ENCODE peak calls at places on chromosomes 5 and 9, in eight cellular contexts. One of them, this sample, is unnamed.

GRCh38 chr9:97982719-97983523 is at the start of gene ANP32B:
- DNase-seq in cardiac muscle cell: peak; percentile 94
- DNase-seq in left ventricle myocardium inferior: peak; percentile 93
- DNase-seq in A549: peak; percentile 90
- DNase-seq in neural progenitor cell: peak; percentile 94
- DNase-seq in heart right ventricle: peak; percentile 90
- DNase-seq in CD8-positive, alpha-beta T cell: peak; percentile 94
- DNase-seq in psoas muscle: peak; percentile 95
- DNase-seq in this sample: peak; percentile 61

GRCh38 chr9:97889941-97890557 is 32.3 kb downstream of the TRMO start:
- DNase-seq in heart right ventricle: no peak
- DNase-seq in A549: peak; percentile 21
- DNase-seq in psoas muscle: no peak
- DNase-seq in neural progenitor cell: peak; percentile 67
- DNase-seq in CD8-positive, alpha-beta T cell: peak; percentile 77
- DNase-seq in cardiac muscle cell: peak; percentile 25
- DNase-seq in left ventricle myocardium inferior: no peak
- DNase-seq in this sample: no peak

GRCh38 chr9:133286523-133286922 is 11.5 kb upstream of the ABO start:
- DNase-seq in heart right ventricle: no peak
- DNase-seq in psoas muscle: no peak
- DNase-seq in left ventricle myocardium inferior: no peak
- DNase-seq in cardiac muscle cell: no peak
- DNase-seq in neural progenitor cell: no peak
- DNase-seq in A549: no peak
- DNase-seq in CD8-positive, alpha-beta T cell: no peak
- DNase-seq in this sample: no peak

GRCh38 chr5:180799902-180800801 is 2.5 kb downstream of the MGAT1 start:
- DNase-seq in heart right ventricle: no peak
- DNase-seq in A549: peak; percentile 25
- DNase-seq in psoas muscle: no peak
- DNase-seq in CD8-positive, alpha-beta T cell: no peak
- DNase-seq in left ventricle myocardium inferior: no peak
- DNase-seq in cardiac muscle cell: no peak
- DNase-seq in neural progenitor cell: no peak
- DNase-seq in this sample: no peak

GRCh38 chr5:107469485-107469884 is 201.3 kb downstream of the EFNA5 start:
- DNase-seq in CD8-positive, alpha-beta T cell: no peak
- DNase-seq in A549: peak; percentile 95
- DNase-seq in psoas muscle: no peak
- DNase-seq in neural progenitor cell: no peak
- DNase-seq in left ventricle myocardium inferior: no peak
- DNase-seq in heart right ventricle: no peak
- DNase-seq in cardiac muscle cell: no peak
- DNase-seq in this sample: peak; percentile 86

GRCh38 chr9:137294684-137295312 is 7.3 kb downstream of the NRARP start:
- DNase-seq in left ventricle myocardium inferior: no peak
- DNase-seq in neural progenitor cell: peak; percentile 44
- DNase-seq in cardiac muscle cell: no peak
- DNase-seq in psoas muscle: no peak
- DNase-seq in heart right ventricle: no peak
- DNase-seq in A549: no peak
- DNase-seq in CD8-positive, alpha-beta T cell: no peak
- DNase-seq in this sample: no peak

GRCh38 chr5:141839015-141839513 is 39.1 kb downstream of the PCDH1 start:
- DNase-seq in psoas muscle: no peak
- DNase-seq in neural progenitor cell: peak; percentile 50
- DNase-seq in left ventricle myocardium inferior: no peak
- DNase-seq in heart right ventricle: peak; percentile 60
- DNase-seq in cardiac muscle cell: no peak
- DNase-seq in A549: no peak
- DNase-seq in CD8-positive, alpha-beta T cell: no peak
- DNase-seq in this sample: no peak

GRCh38 chr5:9058161-9058560 is 487.7 kb downstream of the SEMA5A start:
- DNase-seq in cardiac muscle cell: no peak
- DNase-seq in neural progenitor cell: no peak
- DNase-seq in heart right ventricle: no peak
- DNase-seq in psoas muscle: no peak
- DNase-seq in A549: no peak
- DNase-seq in left ventricle myocardium inferior: no peak
- DNase-seq in CD8-positive, alpha-beta T cell: no peak
- DNase-seq in this sample: no peak

GRCh38 chr9:1005043-1005667 is 28.7 kb downstream of the DMRT3 start:
- DNase-seq in A549: peak; percentile 67
- DNase-seq in CD8-positive, alpha-beta T cell: no peak
- DNase-seq in cardiac muscle cell: peak; percentile 77
- DNase-seq in psoas muscle: no peak
- DNase-seq in neural progenitor cell: peak; percentile 61
- DNase-seq in heart right ventricle: peak; percentile 14
- DNase-seq in left ventricle myocardium inferior: no peak
- DNase-seq in this sample: peak; percentile 32

GRCh38 chr9:4850611-4851010 is 57.9 kb downstream of the RCL1 start:
- DNase-seq in A549: no peak
- DNase-seq in cardiac muscle cell: no peak
- DNase-seq in left ventricle myocardium inferior: no peak
- DNase-seq in neural progenitor cell: peak; percentile 17
- DNase-seq in heart right ventricle: no peak
- DNase-seq in psoas muscle: no peak
- DNase-seq in CD8-positive, alpha-beta T cell: no peak
- DNase-seq in this sample: no peak

GRCh38 chr9:93216072-93216364 is 32.1 kb downstream of the WNK2 start:
- DNase-seq in A549: no peak
- DNase-seq in heart right ventricle: no peak
- DNase-seq in psoas muscle: no peak
- DNase-seq in neural progenitor cell: no peak
- DNase-seq in left ventricle myocardium inferior: no peak
- DNase-seq in CD8-positive, alpha-beta T cell: no peak
- DNase-seq in cardiac muscle cell: no peak
- DNase-seq in this sample: no peak

GRCh38 chr9:99105152-99106043 is 485 bp downstream of the TGFBR1 start:
- DNase-seq in heart right ventricle: peak; percentile 73
- DNase-seq in neural progenitor cell: peak; percentile 85
- DNase-seq in psoas muscle: peak; percentile 90
- DNase-seq in cardiac muscle cell: peak; percentile 85
- DNase-seq in left ventricle myocardium inferior: peak; percentile 82
- DNase-seq in A549: peak; percentile 63
- DNase-seq in CD8-positive, alpha-beta T cell: peak; percentile 20
- DNase-seq in this sample: peak; percentile 54

GRCh38 chr5:57681942-57682341 is 199.3 kb upstream of the ACTBL2 start:
- DNase-seq in cardiac muscle cell: no peak
- DNase-seq in psoas muscle: no peak
- DNase-seq in CD8-positive, alpha-beta T cell: no peak
- DNase-seq in left ventricle myocardium inferior: no peak
- DNase-seq in neural progenitor cell: no peak
- DNase-seq in A549: no peak
- DNase-seq in heart right ventricle: no peak
- DNase-seq in this sample: peak; percentile 34

GRCh38 chr5:121624035-121624434 is 227.6 kb upstream of the FTMT start:
- DNase-seq in A549: no peak
- DNase-seq in left ventricle myocardium inferior: no peak
- DNase-seq in cardiac muscle cell: no peak
- DNase-seq in CD8-positive, alpha-beta T cell: no peak
- DNase-seq in psoas muscle: no peak
- DNase-seq in neural progenitor cell: no peak
- DNase-seq in heart right ventricle: no peak
- DNase-seq in this sample: no peak

GRCh38 chr5:54171645-54172384 is 138.6 kb downstream of the ARL15 start:
- DNase-seq in neural progenitor cell: no peak
- DNase-seq in psoas muscle: no peak
- DNase-seq in left ventricle myocardium inferior: no peak
- DNase-seq in CD8-positive, alpha-beta T cell: no peak
- DNase-seq in heart right ventricle: no peak
- DNase-seq in A549: no peak
- DNase-seq in cardiac muscle cell: no peak
- DNase-seq in this sample: peak; percentile 49

GRCh38 chr5:82349651-82350050 is 71.5 kb upstream of the RPS23 start:
- DNase-seq in psoas muscle: peak; percentile 66
- DNase-seq in cardiac muscle cell: peak; percentile 54
- DNase-seq in left ventricle myocardium inferior: no peak
- DNase-seq in CD8-positive, alpha-beta T cell: peak; percentile 20
- DNase-seq in neural progenitor cell: peak; percentile 68
- DNase-seq in A549: peak; percentile 16
- DNase-seq in heart right ventricle: no peak
- DNase-seq in this sample: no peak

GRCh38 chr5:40410231-40410861 is 269.4 kb upstream of the PTGER4 start:
- DNase-seq in CD8-positive, alpha-beta T cell: peak; percentile 69
- DNase-seq in A549: no peak
- DNase-seq in left ventricle myocardium inferior: no peak
- DNase-seq in psoas muscle: no peak
- DNase-seq in heart right ventricle: peak; percentile 32
- DNase-seq in neural progenitor cell: no peak
- DNase-seq in cardiac muscle cell: no peak
- DNase-seq in this sample: peak; percentile 74

GRCh38 chr9:131275332-131276106 is 791 bp downstream of the FAM78A start:
- DNase-seq in CD8-positive, alpha-beta T cell: no peak
- DNase-seq in psoas muscle: peak; percentile 85
- DNase-seq in heart right ventricle: peak; percentile 71
- DNase-seq in left ventricle myocardium inferior: peak; percentile 73
- DNase-seq in A549: no peak
- DNase-seq in neural progenitor cell: peak; percentile 76
- DNase-seq in cardiac muscle cell: peak; percentile 76
- DNase-seq in this sample: no peak

GRCh38 chr9:112751059-112751795 is 667 bp downstream of the SNX30 start:
- DNase-seq in A549: peak; percentile 46
- DNase-seq in psoas muscle: peak; percentile 60
- DNase-seq in neural progenitor cell: peak; percentile 83
- DNase-seq in heart right ventricle: peak; percentile 21
- DNase-seq in left ventricle myocardium inferior: peak; percentile 33
- DNase-seq in CD8-positive, alpha-beta T cell: peak; percentile 51
- DNase-seq in cardiac muscle cell: peak; percentile 69
- DNase-seq in this sample: peak; percentile 73

GRCh38 chr9:18235181-18235908 is 238.6 kb upstream of the ADAMTSL1 start:
- DNase-seq in left ventricle myocardium inferior: no peak
- DNase-seq in A549: no peak
- DNase-seq in CD8-positive, alpha-beta T cell: no peak
- DNase-seq in cardiac muscle cell: no peak
- DNase-seq in psoas muscle: no peak
- DNase-seq in neural progenitor cell: no peak
- DNase-seq in heart right ventricle: no peak
- DNase-seq in this sample: no peak
- H3K4me3 ChIP-seq in left ventricle myocardium inferior: no peak overlapping the region
- H3K4me3 ChIP-seq in A549: no peak overlapping the region
- H3K4me3 ChIP-seq in CD8-positive, alpha-beta T cell: no peak overlapping the region
- H3K4me3 ChIP-seq in cardiac muscle cell: no peak overlapping the region
- H3K4me3 ChIP-seq in psoas muscle: no peak overlapping the region
- H3K4me3 ChIP-seq in neural progenitor cell: no peak overlapping the region
- H3K4me3 ChIP-seq in heart right ventricle: no peak overlapping the region
- H3K4me3 ChIP-seq in this sample: no peak overlapping the region

GRCh38 chr9:79477955-79478751 is 93.6 kb upstream of the TLE4 start:
- DNase-seq in psoas muscle: no peak
- DNase-seq in cardiac muscle cell: peak; percentile 64
- DNase-seq in A549: peak; percentile 19
- DNase-seq in left ventricle myocardium inferior: no peak
- DNase-seq in neural progenitor cell: peak; percentile 77
- DNase-seq in heart right ventricle: peak; percentile 8
- DNase-seq in CD8-positive, alpha-beta T cell: peak; percentile 38
- DNase-seq in this sample: no peak
- TF ChIP-seq CTCF in psoas muscle: peak; percentile 35
- TF ChIP-seq CTCF in cardiac muscle cell: peak; percentile 57
- TF ChIP-seq CTCF in A549: peak; percentile 8
- TF ChIP-seq CTCF in left ventricle myocardium inferior: peak; percentile 41
- TF ChIP-seq CTCF in neural progenitor cell: peak; percentile 73
- TF ChIP-seq CTCF in heart right ventricle: no peak
- TF ChIP-seq CTCF in CD8-positive, alpha-beta T cell: peak; percentile 43
- TF ChIP-seq CTCF in this sample: peak; percentile 64

GRCh38 chr9:35937227-35937626 is 20.7 kb downstream of the OR2S2 start:
- DNase-seq in psoas muscle: no peak
- DNase-seq in heart right ventricle: no peak
- DNase-seq in CD8-positive, alpha-beta T cell: no peak
- DNase-seq in left ventricle myocardium inferior: no peak
- DNase-seq in A549: no peak
- DNase-seq in cardiac muscle cell: no peak
- DNase-seq in neural progenitor cell: no peak
- DNase-seq in this sample: no peak

GRCh38 chr9:35938474-35939145 is 19.3 kb downstream of the OR2S2 start:
- DNase-seq in cardiac muscle cell: no peak
- DNase-seq in left ventricle myocardium inferior: no peak
- DNase-seq in A549: no peak
- DNase-seq in heart right ventricle: no peak
- DNase-seq in CD8-positive, alpha-beta T cell: no peak
- DNase-seq in neural progenitor cell: no peak
- DNase-seq in psoas muscle: no peak
- DNase-seq in this sample: no peak

GRCh38 chr9:35942286-35942685 is 15.7 kb downstream of the OR2S2 start:
- DNase-seq in heart right ventricle: no peak
- DNase-seq in cardiac muscle cell: no peak
- DNase-seq in A549: no peak
- DNase-seq in CD8-positive, alpha-beta T cell: no peak
- DNase-seq in neural progenitor cell: no peak
- DNase-seq in left ventricle myocardium inferior: no peak
- DNase-seq in psoas muscle: no peak
- DNase-seq in this sample: no peak

GRCh38 chr9:35940474-35941467 is 17.2 kb downstream of the OR2S2 start:
- DNase-seq in heart right ventricle: no peak
- DNase-seq in psoas muscle: no peak
- DNase-seq in left ventricle myocardium inferior: no peak
- DNase-seq in cardiac muscle cell: no peak
- DNase-seq in CD8-positive, alpha-beta T cell: peak; percentile 12
- DNase-seq in A549: no peak
- DNase-seq in neural progenitor cell: no peak
- DNase-seq in this sample: no peak

GRCh38 chr9:35939851-35940250 is 18.1 kb downstream of the OR2S2 start:
- DNase-seq in left ventricle myocardium inferior: no peak
- DNase-seq in cardiac muscle cell: no peak
- DNase-seq in psoas muscle: no peak
- DNase-seq in heart right ventricle: no peak
- DNase-seq in neural progenitor cell: no peak
- DNase-seq in CD8-positive, alpha-beta T cell: no peak
- DNase-seq in A549: no peak
- DNase-seq in this sample: no peak
- H3K4me3 ChIP-seq in left ventricle myocardium inferior: no peak overlapping the region
- H3K4me3 ChIP-seq in cardiac muscle cell: no peak overlapping the region
- H3K4me3 ChIP-seq in psoas muscle: no peak overlapping the region
- H3K4me3 ChIP-seq in heart right ventricle: no peak overlapping the region
- H3K4me3 ChIP-seq in neural progenitor cell: no peak overlapping the region
- H3K4me3 ChIP-seq in CD8-positive, alpha-beta T cell: no peak overlapping the region
- H3K4me3 ChIP-seq in A549: no peak overlapping the region
- H3K4me3 ChIP-seq in this sample: no peak overlapping the region

GRCh38 chr5:65451436-65451835 is 30.3 kb downstream of the ADAMTS6 start:
- DNase-seq in CD8-positive, alpha-beta T cell: no peak
- DNase-seq in left ventricle myocardium inferior: no peak
- DNase-seq in heart right ventricle: peak; percentile 5
- DNase-seq in A549: no peak
- DNase-seq in psoas muscle: no peak
- DNase-seq in cardiac muscle cell: peak; percentile 5
- DNase-seq in neural progenitor cell: no peak
- DNase-seq in this sample: no peak

GRCh38 chr5:65441800-65442199 is 39.9 kb downstream of the ADAMTS6 start:
- DNase-seq in left ventricle myocardium inferior: no peak
- DNase-seq in psoas muscle: no peak
- DNase-seq in cardiac muscle cell: no peak
- DNase-seq in neural progenitor cell: no peak
- DNase-seq in CD8-positive, alpha-beta T cell: no peak
- DNase-seq in heart right ventricle: no peak
- DNase-seq in A549: no peak
- DNase-seq in this sample: no peak

GRCh38 chr5:65446682-65447081 is 35.0 kb downstream of the ADAMTS6 start:
- DNase-seq in CD8-positive, alpha-beta T cell: no peak
- DNase-seq in left ventricle myocardium inferior: no peak
- DNase-seq in neural progenitor cell: no peak
- DNase-seq in heart right ventricle: no peak
- DNase-seq in A549: no peak
- DNase-seq in cardiac muscle cell: no peak
- DNase-seq in psoas muscle: no peak
- DNase-seq in this sample: no peak
- TF ChIP-seq CTCF in CD8-positive, alpha-beta T cell: no peak
- TF ChIP-seq CTCF in left ventricle myocardium inferior: no peak
- TF ChIP-seq CTCF in neural progenitor cell: no peak
- TF ChIP-seq CTCF in heart right ventricle: no peak
- TF ChIP-seq CTCF in A549: no peak
- TF ChIP-seq CTCF in cardiac muscle cell: no peak
- TF ChIP-seq CTCF in psoas muscle: no peak
- TF ChIP-seq CTCF in this sample: no peak

GRCh38 chr5:67364381-67364970 is 167.9 kb upstream of the CD180 start:
- DNase-seq in A549: no peak
- DNase-seq in neural progenitor cell: no peak
- DNase-seq in left ventricle myocardium inferior: no peak
- DNase-seq in heart right ventricle: no peak
- DNase-seq in CD8-positive, alpha-beta T cell: no peak
- DNase-seq in psoas muscle: no peak
- DNase-seq in cardiac muscle cell: no peak
- DNase-seq in this sample: no peak
- H3K4me3 ChIP-seq in A549: no peak overlapping the region
- H3K4me3 ChIP-seq in neural progenitor cell: no peak overlapping the region
- H3K4me3 ChIP-seq in left ventricle myocardium inferior: no peak overlapping the region
- H3K4me3 ChIP-seq in heart right ventricle: no peak overlapping the region
- H3K4me3 ChIP-seq in CD8-positive, alpha-beta T cell: no peak overlapping the region
- H3K4me3 ChIP-seq in psoas muscle: no peak overlapping the region
- H3K4me3 ChIP-seq in cardiac muscle cell: no peak overlapping the region
- H3K4me3 ChIP-seq in this sample: no peak overlapping the region

This sample was measured in astrocyte of the cerebellum.